ENCODE peak calls at places on chromosomes 5 and 9, in seven cellular contexts. N, U, L, H, Q, V and A are unnamed samples.

GRCh38 chr9:133491656-133491925 is 12.7 kb upstream of the SLC2A6 start:
- DNase-seq in N (no peak), U (no peak), L (no peak), H (no peak), Q (no peak), V (no peak), A (no peak)

GRCh38 chr5:72066658-72067057 is 40.6 kb upstream of the MAP1B start:
- DNase-seq in N (no peak), U (no peak), L (no peak), H (no peak), Q (no peak), V (no peak), A (no peak)

GRCh38 chr5:94785111-94785510 is 166.6 kb downstream of the SLF1 start:
- DNase-seq in N (no peak), U (no peak), L (no peak), H (no peak), Q (no peak), V (no peak), A (no peak)

GRCh38 chr5:137310051-137310730 is 188.9 kb downstream of the SPOCK1 start:
- DNase-seq in N (no peak), U (no peak), L (no peak), H (no peak), Q (no peak), V (no peak), A (no peak)

GRCh38 chr5:96377167-96377566 is 55.9 kb downstream of the PCSK1 start:
- DNase-seq in N (no peak), U (no peak), L (no peak), H (no peak), Q (no peak), V (no peak), A (no peak)

GRCh38 chr5:76701298-76701697 is 14.6 kb upstream of the F2R start:
- DNase-seq in N (no peak), U (no peak), L (no peak), H (no peak), Q (no peak), V (no peak), A (no peak)

GRCh38 chr9:127316586-127317383 is 52.2 kb downstream of the GARNL3 start:
- DNase-seq in N (peak), U (no peak), L (no peak), H (no peak), Q (no peak), V (no peak), A (no peak)

GRCh38 chr5:1050449-1051365 is 42.1 kb downstream of the NKD2 start:
- DNase-seq in N (no peak), U (no peak), L (no peak), H (no peak), Q (no peak), V (no peak), A (peak)

GRCh38 chr5:89968870-89969472 is 440.6 kb downstream of the CETN3 start:
- DNase-seq in N (no peak), U (no peak), L (no peak), H (no peak), Q (no peak), V (no peak), A (no peak)

GRCh38 chr9:87350915-87351314 is 146.8 kb upstream of the DAPK1 start:
- DNase-seq in N (no peak), U (no peak), L (no peak), H (no peak), Q (no peak), V (no peak), A (no peak)